ENCODE peak calls at places on chromosomes 4 and X, in ten cellular contexts. Q is neural progenitor cell; S is spleen; M is mammary epithelial cell; F is endothelial cell of umbilical vein; H is uterus; N is CD8-positive, alpha-beta T cell; I is aorta; C is GM23248; Z is transverse colon. W is an unnamed sample.

GRCh38 chrX:19697416-19697815 is 182.1 kb upstream of the MAP3K15 start:
- DNase-seq in I (no peak), F (no peak), Q (no peak), S (no peak), H (no peak), N (no peak), M (peak; percentile 44), C (peak; percentile 60), Z (no peak), W (no peak)

GRCh38 chr4:127732623-127733199 is 2.5 kb downstream of the SLC25A31 start:
- DNase-seq in Z (no peak), Q (peak; percentile 53), H (no peak), M (peak; percentile 27), C (peak; percentile 63), N (no peak), F (peak; percentile 59), I (no peak), S (no peak), W (no peak)

GRCh38 chr4:158572608-158573007 is 50.9 kb downstream of the RXFP1 start:
- DNase-seq in S (no peak), Z (no peak), H (no peak), N (no peak), F (no peak), I (no peak), Q (no peak), M (no peak), C (no peak), W (no peak)

GRCh38 chr4:73308286-73308685 is 49.7 kb upstream of the ANKRD17 start:
- DNase-seq in S (no peak), M (peak; percentile 15), Q (peak; percentile 5), F (peak; percentile 20), I (no peak), H (no peak), C (peak; percentile 53), N (no peak), Z (no peak), W (no peak)

GRCh38 chr4:122577808-122578781 is 42.8 kb downstream of the IL21 start:
- DNase-seq in S (no peak), I (no peak), F (peak; percentile 40), H (no peak), C (peak; percentile 67), M (peak; percentile 35), Q (peak; percentile 57), N (peak; percentile 34), Z (peak; percentile 43), W (peak; percentile 57)

GRCh38 chr4:147755567-147756295 is 23.8 kb downstream of the ARHGAP10 start:
- DNase-seq in Z (no peak), I (no peak), F (no peak), N (no peak), S (no peak), Q (no peak), M (peak; percentile 17), H (no peak), C (peak; percentile 74), W (no peak)

GRCh38 chr4:185933078-185933581 is 121.1 kb upstream of the SORBS2 start:
- DNase-seq in M (peak; percentile 6), Z (no peak), F (peak; percentile 13), H (no peak), Q (no peak), I (no peak), N (no peak), C (peak; percentile 80), S (no peak), W (peak; percentile 52)

GRCh38 chr4:128294464-128294863 is 6.9 kb upstream of the PGRMC2 start:
- DNase-seq in C (no peak), H (no peak), I (no peak), N (no peak), S (no peak), Q (no peak), M (no peak), Z (no peak), F (peak; percentile 31), W (no peak)

GRCh38 chrX:23511783-23512182 is 155.5 kb upstream of the PRDX4 start:
- DNase-seq in F (no peak), M (no peak), H (no peak), Q (no peak), I (no peak), C (no peak), S (no peak), Z (no peak), N (no peak), W (no peak)

GRCh38 chr4:85565761-85566480 is 91.0 kb downstream of the ARHGAP24 start:
- DNase-seq in Z (no peak), S (no peak), Q (no peak), C (peak; percentile 64), F (no peak), N (no peak), M (no peak), I (no peak), H (no peak), W (no peak)

GRCh38 chr4:183140911-183141320 is 41.9 kb downstream of the WWC2 start:
- DNase-seq in N (no peak), Q (no peak), M (peak; percentile 61), H (no peak), Z (no peak), I (no peak), F (peak; percentile 26), S (no peak), C (peak; percentile 91), W (no peak)

GRCh38 chrX:43283187-43283586 is 372.9 kb upstream of the MAOA start:
- DNase-seq in S (no peak), M (no peak), F (no peak), N (no peak), Z (no peak), I (no peak), H (no peak), Q (no peak), C (no peak), W (no peak)

GRCh38 chr4:3041192-3042142 is 32.9 kb downstream of the HTT-AS start:
- DNase-seq in N (no peak), M (peak; percentile 65), Z (peak; percentile 58), C (peak; percentile 80), H (no peak), Q (no peak), F (peak; percentile 44), I (peak; percentile 84), S (peak; percentile 90), W (peak; percentile 79)

DNA sequence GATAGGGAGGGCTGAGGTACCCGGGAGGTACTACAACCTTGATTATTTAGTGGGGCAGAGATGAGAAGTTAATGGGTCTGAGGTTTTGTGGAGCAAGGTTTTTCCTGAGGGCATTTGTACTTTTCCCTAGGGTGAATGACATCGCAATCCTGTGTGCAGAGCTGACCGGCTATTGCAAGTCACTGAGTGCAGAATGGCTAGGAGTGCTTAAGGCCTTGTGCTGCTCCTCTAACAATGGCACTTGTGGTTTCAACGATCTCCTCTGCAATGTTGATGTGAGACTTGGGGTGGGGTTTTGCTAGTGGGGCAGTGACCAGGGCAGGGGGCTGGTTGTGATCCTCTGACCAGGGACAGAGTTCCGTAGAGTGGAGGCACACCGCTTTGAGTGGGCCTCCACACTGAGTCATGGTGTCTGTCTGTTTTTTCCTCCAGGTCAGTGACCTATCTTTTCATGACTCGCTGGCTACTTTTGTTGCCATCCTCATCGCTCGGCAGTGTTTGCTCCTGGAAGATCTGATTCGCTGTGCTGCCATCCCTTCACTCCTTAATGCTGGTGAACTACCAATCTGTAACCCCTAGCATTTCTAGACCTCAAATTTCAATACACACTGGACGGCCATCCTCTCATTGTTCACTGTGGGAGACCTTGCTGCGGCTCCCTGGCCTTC is 9.9 kb downstream of the MED12 start:
- DNase-seq in S (no peak), I (no peak), F (no peak), Z (no peak), H (no peak), N (no peak), M (no peak), C (peak; percentile 61), Q (no peak), W (no peak)
- H3K36me3 ChIP-seq in S (peaks cover 100% of the 10 kb centered on the region), I (no peaks in the 10 kb centered on the region), F (peaks cover 9% of the 10 kb centered on the region), Z (no peaks in the 10 kb centered on the region), H (no peaks in the 10 kb centered on the region), N (peaks cover 40% of the 10 kb centered on the region), M (no peaks in the 10 kb centered on the region), C (peaks cover 3% of the 10 kb centered on the region), Q (no peaks in the 10 kb centered on the region), W (peaks cover 34% of the 10 kb centered on the region)

DNA sequence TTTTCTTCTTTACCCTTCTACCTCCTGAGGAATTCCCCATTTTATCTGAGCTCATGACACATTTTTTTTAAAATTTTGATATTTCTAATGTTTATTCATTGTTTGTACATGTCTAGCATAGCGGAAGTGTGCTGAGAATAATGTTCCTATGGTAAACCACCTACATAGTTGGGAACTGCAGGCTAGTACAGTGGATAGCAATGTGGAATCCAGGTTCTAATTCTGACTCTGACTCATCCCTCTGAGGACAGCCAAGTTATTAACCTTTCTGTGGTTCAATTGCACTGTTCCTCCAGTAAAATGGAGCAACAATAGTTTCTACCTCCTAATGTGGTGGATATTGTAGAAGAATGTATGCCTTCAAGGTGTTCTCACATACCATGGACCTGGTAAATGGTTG is 20.6 kb upstream of the APELA start:
- DNase-seq in S (no peak), H (no peak), Z (no peak), M (peak; percentile 36), Q (no peak), C (no peak), N (no peak), I (no peak), F (no peak), W (no peak)
- H3K36me3 ChIP-seq in S (no peaks in the 10 kb centered on the region), H (no peaks in the 10 kb centered on the region), Z (no peaks in the 10 kb centered on the region), M (no peaks in the 10 kb centered on the region), Q (no peaks in the 10 kb centered on the region), C (no peaks in the 10 kb centered on the region), N (no peaks in the 10 kb centered on the region), I (no peaks in the 10 kb centered on the region), F (no peaks in the 10 kb centered on the region), W (no peaks in the 10 kb centered on the region)

DNA sequence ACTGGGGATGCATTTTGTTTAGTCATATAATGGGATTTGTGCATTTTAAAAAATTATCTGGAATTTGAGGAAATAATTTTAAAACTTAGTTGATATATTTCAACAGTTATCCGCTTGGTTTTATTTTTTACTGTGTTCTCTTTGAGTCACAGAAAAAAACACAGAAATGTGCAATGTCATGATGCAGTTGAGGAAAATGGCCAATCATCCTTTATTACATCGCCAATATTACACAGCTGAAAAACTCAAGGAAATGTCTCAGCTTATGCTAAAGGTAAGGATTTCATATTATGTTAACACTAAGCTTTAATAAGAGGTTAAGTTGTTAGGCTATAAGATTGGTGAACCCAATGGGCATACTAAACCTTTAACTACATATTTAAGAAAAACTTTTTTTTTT is 63.9 kb downstream of the HPGDS start:
- DNase-seq in S (no peak), M (no peak), H (no peak), I (no peak), C (no peak), Z (no peak), F (no peak), N (no peak), Q (no peak), W (no peak)
- H3K36me3 ChIP-seq in S (peaks cover 100% of the 10 kb centered on the region), M (peaks cover 29% of the 10 kb centered on the region), H (no peaks in the 10 kb centered on the region), I (no peaks in the 10 kb centered on the region), C (peaks cover 67% of the 10 kb centered on the region), Z (no peaks in the 10 kb centered on the region), F (peaks cover 7% of the 10 kb centered on the region), N (peaks cover 25% of the 10 kb centered on the region), Q (peaks cover 62% of the 10 kb centered on the region), W (peaks cover 78% of the 10 kb centered on the region)

DNA sequence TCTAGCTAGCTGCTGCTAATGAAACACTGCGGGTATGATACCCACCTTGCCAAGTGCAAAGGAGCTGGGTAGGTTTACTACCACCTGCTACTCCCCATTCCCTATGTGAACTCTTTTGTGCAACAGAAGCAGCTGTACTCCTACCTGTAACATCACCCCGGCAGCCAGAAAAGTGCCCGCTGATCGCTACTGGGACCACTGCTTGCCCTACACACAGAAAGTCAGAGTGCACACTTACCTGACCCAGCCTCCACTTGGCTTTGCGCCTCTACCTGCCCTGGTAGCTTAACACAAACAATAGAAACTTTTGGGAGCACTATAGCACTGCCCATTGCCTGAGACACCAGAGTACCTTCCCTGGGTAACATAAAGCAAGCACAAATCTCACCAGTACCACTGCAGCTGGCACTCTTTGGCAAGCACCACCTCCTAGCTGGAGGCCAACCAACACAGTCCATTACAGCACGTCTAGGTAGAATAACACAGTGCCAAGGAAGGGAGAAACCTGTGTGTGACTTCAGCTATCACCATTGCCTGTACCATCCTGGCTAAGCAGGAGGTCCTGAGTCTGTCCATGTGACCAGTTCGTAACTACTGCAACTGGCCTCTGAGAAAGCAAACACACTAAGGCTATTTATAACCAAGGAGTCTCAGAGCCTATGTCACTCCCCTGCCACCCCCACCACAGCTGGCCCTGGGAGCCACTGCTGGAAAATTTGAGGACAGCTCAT is 80.1 kb downstream of the CENPC start:
- DNase-seq in H (no peak), Z (no peak), Q (no peak), S (no peak), F (no peak), C (peak; percentile 17), M (no peak), I (peak; percentile 57), N (no peak), W (no peak)
- H3K36me3 ChIP-seq in H (no peaks in the 10 kb centered on the region), Z (no peaks in the 10 kb centered on the region), Q (no peaks in the 10 kb centered on the region), S (peaks cover 56% of the 10 kb centered on the region), F (no peaks in the 10 kb centered on the region), C (peaks cover 5% of the 10 kb centered on the region), M (no peaks in the 10 kb centered on the region), I (peaks cover 3% of the 10 kb centered on the region), N (no peaks in the 10 kb centered on the region), W (no peaks in the 10 kb centered on the region)

W was measured in BE2C.